ENCODE peak calls at places on chromosomes 16 and 17, in eight cellular contexts. B, F, R, A, L, Z, E and G are unnamed samples.

GRCh38 chr16:21126518-21126917 is 24.1 kb downstream of the DNAH3 start:
- DNase-seq in B (no peak), F (no peak), R (no peak), A (no peak), L (no peak), Z (no peak), E (no peak), G (no peak)

GRCh38 chr16:84973776-84974523 is 37.4 kb downstream of the ZDHHC7 start:
- DNase-seq in B (no peak), F (no peak), R (no peak), A (no peak), L (no peak), Z (no peak), E (no peak), G (no peak)

GRCh38 chr16:48300391-48300856 is 53.1 kb upstream of the ABCC11 start:
- DNase-seq in B (no peak), F (no peak), R (peak), A (no peak), L (no peak), Z (no peak), E (no peak), G (peak)

GRCh38 chr17:79420318-79421243 is 190.3 kb downstream of the RBFOX3 start:
- DNase-seq in B (no peak), F (no peak), R (no peak), A (peak), L (no peak), Z (no peak), E (no peak), G (peak)

GRCh38 chr17:1588781-1589585 is 26.4 kb upstream of the PITPNA start:
- DNase-seq in B (no peak), F (peak), R (no peak), A (no peak), L (peak), Z (no peak), E (no peak), G (peak)

GRCh38 chr16:67394271-67395104 is 1.2 kb upstream of the TPPP3 start:
- DNase-seq in B (no peak), F (peak), R (no peak), A (no peak), L (no peak), Z (no peak), E (no peak), G (no peak)

GRCh38 chr17:58281511-58282011 is 826 bp upstream of the MPO start:
- DNase-seq in B (no peak), F (no peak), R (no peak), A (no peak), L (no peak), Z (no peak), E (no peak), G (no peak)

GRCh38 chr17:30203471-30203981 is 32.0 kb downstream of the SLC6A4 start:
- DNase-seq in B (no peak), F (no peak), R (no peak), A (no peak), L (no peak), Z (no peak), E (no peak), G (no peak)

GRCh38 chr16:66255647-66256046 is 110.8 kb upstream of the CDH5 start:
- DNase-seq in B (no peak), F (peak), R (no peak), A (no peak), L (no peak), Z (no peak), E (no peak), G (no peak)

GRCh38 chr16:23068337-23068736 is 80.9 kb downstream of the USP31 start:
- DNase-seq in B (no peak), F (no peak), R (no peak), A (no peak), L (no peak), Z (no peak), E (no peak), G (no peak)

GRCh38 chr17:44919885-44920564 is 4.7 kb upstream of the GFAP start:
- DNase-seq in B (peak), F (peak), R (peak), A (peak), L (peak), Z (peak), E (no peak), G (peak)

GRCh38 chr16:78563905-78564304 is 464.5 kb downstream of the WWOX start:
- DNase-seq in B (no peak), F (no peak), R (peak), A (no peak), L (no peak), Z (peak), E (no peak), G (no peak)

GRCh38 chr17:2849327-2849670 is 53.1 kb downstream of the RAP1GAP2 start:
- DNase-seq in B (no peak), F (no peak), R (no peak), A (no peak), L (no peak), Z (no peak), E (no peak), G (no peak)

GRCh38 chr17:69711504-69711903 is 297.0 kb downstream of the MAP2K6 start:
- DNase-seq in B (no peak), F (no peak), R (no peak), A (no peak), L (no peak), Z (no peak), E (no peak), G (no peak)

GRCh38 chr16:66741131-66741900 is 10.1 kb downstream of the DYNC1LI2 start:
- DNase-seq in B (no peak), F (peak), R (peak), A (peak), L (peak), Z (peak), E (peak), G (peak)

GRCh38 chr17:48711128-48711527 is 11.2 kb downstream of the PRAC1 start:
- DNase-seq in B (no peak), F (no peak), R (no peak), A (no peak), L (no peak), Z (no peak), E (no peak), G (no peak)

GRCh38 chr17:29042679-29043538 is at the start of gene PIPOX:
- DNase-seq in B (peak), F (no peak), R (peak), A (no peak), L (no peak), Z (no peak), E (no peak), G (peak)

GRCh38 chr17:79812969-79813825 is 16.3 kb upstream of the CBX8 start:
- DNase-seq in B (peak), F (no peak), R (no peak), A (no peak), L (no peak), Z (no peak), E (no peak), G (no peak)

DNA sequence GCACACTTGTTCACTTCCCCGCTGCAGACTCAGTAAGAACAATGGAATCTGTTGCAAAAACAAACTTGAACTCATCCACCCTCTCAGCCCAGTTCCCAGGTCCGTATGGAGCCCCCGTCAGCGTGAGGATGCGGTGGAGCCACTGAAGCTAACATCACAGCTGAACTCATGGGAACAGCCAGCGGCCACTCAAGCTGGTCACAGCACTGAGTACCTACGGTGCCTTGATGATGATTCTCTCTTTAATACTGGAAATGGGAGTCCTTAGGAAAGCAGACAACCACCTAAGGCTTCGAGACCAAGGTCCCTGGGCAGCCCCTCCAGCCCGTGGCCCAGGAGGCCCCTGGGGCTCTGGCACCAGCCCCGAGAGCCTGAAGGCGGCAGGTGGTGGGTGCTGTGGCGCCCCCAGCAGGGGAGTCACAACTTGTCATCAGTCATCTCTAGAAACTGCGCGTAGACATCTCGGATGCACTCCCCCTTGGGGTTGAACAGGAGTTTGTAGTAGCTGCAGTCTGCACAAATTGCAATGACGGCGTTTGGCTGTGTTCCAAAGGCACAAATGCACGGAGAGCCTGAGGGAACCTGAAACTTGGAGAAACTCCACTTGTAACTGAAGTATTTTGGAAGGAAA is 31.0 kb upstream of the RHOT1 start:
- DNase-seq in B (peak), F (peak), R (peak), A (peak), L (no peak), Z (peak), E (no peak), G (peak)
- TF ChIP-seq CTCF in B (peak), F (no peak), R (peak), A (peak), L (no peak), Z (no peak), E (peak), G (peak)

GRCh38 chr17:41648411-41649195 is 24.2 kb upstream of the KRT17 start:
- DNase-seq in B (peak), F (peak), R (peak), A (peak), L (peak), Z (peak), E (peak), G (peak)

GRCh38 chr17:41649923-41650519 is 25.6 kb upstream of the KRT17 start:
- DNase-seq in B (no peak), F (peak), R (no peak), A (no peak), L (no peak), Z (no peak), E (no peak), G (no peak)

GRCh38 chr17:41647038-41647813 is 22.9 kb upstream of the KRT17 start:
- DNase-seq in B (no peak), F (no peak), R (no peak), A (no peak), L (no peak), Z (no peak), E (no peak), G (no peak)

GRCh38 chr17:41645371-41646063 is 21.1 kb upstream of the KRT17 start:
- DNase-seq in B (no peak), F (no peak), R (peak), A (no peak), L (no peak), Z (no peak), E (no peak), G (peak)

GRCh38 chr17:41647940-41648410 is 23.6 kb upstream of the KRT17 start:
- DNase-seq in B (peak), F (peak), R (peak), A (peak), L (peak), Z (peak), E (peak), G (peak)
- H3K4me3 ChIP-seq in B (peak), F (peak), R (no peak), A (peak), L (no peak), Z (no peak), E (peak), G (peak)

GRCh38 chr16:80319181-80319580 is 221.6 kb upstream of the DYNLRB2 start:
- DNase-seq in B (no peak), F (no peak), R (no peak), A (peak), L (no peak), Z (no peak), E (no peak), G (peak)

GRCh38 chr16:80314042-80314441 is 226.8 kb upstream of the DYNLRB2 start:
- DNase-seq in B (no peak), F (no peak), R (no peak), A (no peak), L (no peak), Z (no peak), E (no peak), G (peak)

GRCh38 chr16:80318107-80318506 is 222.7 kb upstream of the DYNLRB2 start:
- DNase-seq in B (no peak), F (no peak), R (no peak), A (no peak), L (no peak), Z (no peak), E (no peak), G (no peak)

GRCh38 chr16:80323187-80323807 is 217.5 kb upstream of the DYNLRB2 start:
- DNase-seq in B (no peak), F (no peak), R (no peak), A (no peak), L (no peak), Z (no peak), E (no peak), G (no peak)

GRCh38 chr16:80317132-80318098 is 223.4 kb upstream of the DYNLRB2 start:
- DNase-seq in B (no peak), F (no peak), R (peak), A (peak), L (no peak), Z (no peak), E (no peak), G (no peak)
- TF ChIP-seq CTCF in B (peak), F (no peak), R (peak), A (peak), L (no peak), Z (no peak), E (no peak), G (peak)

GRCh38 chr17:42522263-42522790 is 13.7 kb upstream of the NAGLU start:
- DNase-seq in B (no peak), F (no peak), R (no peak), A (no peak), L (no peak), Z (no peak), E (no peak), G (no peak)
- H3K4me3 ChIP-seq in B (no peak), F (no peak), R (no peak), A (no peak), L (no peak), Z (no peak), E (no peak), G (no peak)

GRCh38 chr16:27179500-27180072 is 23.7 kb upstream of the KDM8 start:
- DNase-seq in B (peak), F (peak), R (peak), A (peak), L (peak), Z (peak), E (peak), G (peak)
- TF ChIP-seq CTCF in B (peak), F (peak), R (peak), A (peak), L (peak), Z (no peak), E (peak), G (peak)

GRCh38 chr17:38671939-38672720 is 2.6 kb downstream of the EPOP start:
- DNase-seq in B (no peak), F (no peak), R (peak), A (no peak), L (no peak), Z (no peak), E (no peak), G (no peak)
- H3K4me3 ChIP-seq in B (no peak), F (no peak), R (no peak), A (no peak), L (no peak), Z (no peak), E (no peak), G (no peak)

GRCh38 chr16:87959391-87959968 is 8.2 kb downstream of the BANP start:
- DNase-seq in B (no peak), F (no peak), R (no peak), A (no peak), L (no peak), Z (no peak), E (no peak), G (no peak)
- TF ChIP-seq CTCF in B (no peak), F (no peak), R (no peak), A (no peak), L (no peak), Z (no peak), E (no peak), G (no peak)

GRCh38 chr16:69072640-69072974 is 32.8 kb upstream of the HAS3 start:
- DNase-seq in B (no peak), F (no peak), R (no peak), A (no peak), L (no peak), Z (no peak), E (no peak), G (no peak)
- H3K4me3 ChIP-seq in B (no peak), F (no peak), R (no peak), A (no peak), L (no peak), Z (no peak), E (no peak), G (no peak)